ENCODE peak calls at places on chromosomes 13 and 19, in ten cellular contexts. U is OCI-LY7; B is thoracic aorta; J is CD14-positive monocyte; K is endodermal cell; T is lower leg skin; W is uterus; N is HL-60; O is astrocyte of the cerebellum; R is CD4-positive, alpha-beta T cell. M is an unnamed sample.

GRCh38 chr13:103948477-103948876 is 882.3 kb upstream of the SLC10A2 start:
- DNase-seq in U (no peak), B (no peak), J (no peak), K (no peak), T (no peak), W (no peak), N (no peak), O (no peak), R (no peak), M (no peak)

GRCh38 chr13:45119469-45119989 is 781 bp upstream of the GTF2F2 start:
- DNase-seq in U (peak), B (no peak), J (peak), K (peak), T (no peak), W (no peak), N (peak), O (peak), R (peak), M (peak)

GRCh38 chr13:48263196-48263595 is 30.2 kb downstream of the ITM2B start:
- DNase-seq in U (no peak), B (no peak), J (no peak), K (no peak), T (no peak), W (no peak), N (no peak), O (no peak), R (no peak), M (no peak)

GRCh38 chr13:112868308-112868707 is 100.7 kb upstream of the MCF2L start:
- DNase-seq in U (no peak), B (no peak), J (no peak), K (no peak), T (no peak), W (no peak), N (no peak), O (no peak), R (no peak), M (no peak)

GRCh38 chr13:97364827-97365226 is 69.1 kb upstream of the RAP2A start:
- DNase-seq in U (no peak), B (no peak), J (no peak), K (no peak), T (no peak), W (no peak), N (no peak), O (no peak), R (no peak), M (no peak)

GRCh38 chr13:98273824-98274786 is 97.0 kb upstream of the RNF113B start:
- DNase-seq in U (no peak), B (no peak), J (no peak), K (peak), T (no peak), W (no peak), N (no peak), O (no peak), R (no peak), M (no peak)

GRCh38 chr13:20408181-20408580 is 117.5 kb downstream of the CRYL1 start:
- DNase-seq in U (no peak), B (no peak), J (no peak), K (no peak), T (no peak), W (no peak), N (no peak), O (no peak), R (no peak), M (no peak)

GRCh38 chr19:55085923-55086715 is 10.4 kb downstream of the EPS8L1 start:
- DNase-seq in U (no peak), B (no peak), J (no peak), K (peak), T (no peak), W (no peak), N (no peak), O (no peak), R (no peak), M (no peak)

GRCh38 chr19:42249149-42249750 is 5.7 kb downstream of the ERF start:
- DNase-seq in U (no peak), B (no peak), J (no peak), K (no peak), T (no peak), W (no peak), N (no peak), O (no peak), R (no peak), M (no peak)

GRCh38 chr13:73672492-73672891 is 461.7 kb downstream of the KLF12 start:
- DNase-seq in U (no peak), B (no peak), J (no peak), K (no peak), T (no peak), W (no peak), N (no peak), O (no peak), R (no peak), M (no peak)

GRCh38 chr13:74770361-74770760 is 636.2 kb upstream of the KLF12 start:
- DNase-seq in U (no peak), B (no peak), J (no peak), K (no peak), T (no peak), W (no peak), N (no peak), O (peak), R (no peak), M (no peak)

GRCh38 chr13:74768521-74769090 is 634.4 kb upstream of the KLF12 start:
- DNase-seq in U (no peak), B (no peak), J (no peak), K (no peak), T (no peak), W (no peak), N (no peak), O (no peak), R (no peak), M (no peak)

GRCh38 chr13:74761794-74762193 is 627.6 kb upstream of the KLF12 start:
- DNase-seq in U (no peak), B (no peak), J (no peak), K (no peak), T (no peak), W (no peak), N (no peak), O (peak), R (no peak), M (no peak)

GRCh38 chr13:74767031-74767430 is 632.8 kb upstream of the KLF12 start:
- DNase-seq in U (no peak), B (no peak), J (no peak), K (no peak), T (no peak), W (no peak), N (no peak), O (no peak), R (no peak), M (no peak)

GRCh38 chr13:74765955-74766354 is 631.8 kb upstream of the KLF12 start:
- DNase-seq in U (no peak), B (no peak), J (no peak), K (no peak), T (no peak), W (no peak), N (no peak), O (no peak), R (no peak), M (no peak)
- TF ChIP-seq CTCF in U (peak), B (no peak), J (no peak), K (no peak), T (no peak), W (no peak), N (no peak), O (no peak), R (no peak), M (no peak)

DNA sequence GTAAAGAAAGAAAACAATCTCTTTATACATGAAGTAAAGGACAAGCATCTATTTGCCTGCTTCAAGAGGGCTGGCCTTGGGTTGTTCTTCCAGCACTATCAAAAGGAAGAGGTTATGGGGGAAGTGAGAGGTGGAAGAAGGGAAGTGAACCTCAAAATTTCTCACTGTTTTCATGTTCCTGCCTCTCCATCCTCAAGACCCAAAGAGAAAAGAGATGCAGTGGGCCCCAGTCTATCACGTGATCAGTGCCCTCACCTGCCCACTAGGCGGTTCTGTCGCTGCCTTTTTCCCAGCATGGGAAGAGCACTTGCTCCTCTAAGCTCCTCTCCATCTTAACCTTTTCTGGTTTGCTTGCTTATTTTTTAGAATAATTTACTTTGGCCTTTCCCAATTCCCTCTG is 6.2 kb upstream of the USP12 start:
- DNase-seq in U (no peak), B (no peak), J (no peak), K (peak), T (no peak), W (no peak), N (no peak), O (no peak), R (no peak), M (peak)
- TF ChIP-seq CTCF in U (peak), B (no peak), J (no peak), K (peak), T (no peak), W (no peak), N (no peak), O (no peak), R (no peak), M (peak)

GRCh38 chr19:51025809-51026553 is 435 bp downstream of the KLK11 start:
- DNase-seq in U (no peak), B (no peak), J (peak), K (no peak), T (no peak), W (no peak), N (no peak), O (no peak), R (no peak), M (peak)
- TF ChIP-seq CTCF in U (no peak), B (no peak), J (no peak), K (no peak), T (no peak), W (no peak), N (no peak), O (no peak), R (no peak), M (no peak)

GRCh38 chr13:52849727-52850395 is 1.4 kb upstream of the PCDH8 start:
- DNase-seq in U (no peak), B (no peak), J (no peak), K (peak), T (no peak), W (no peak), N (no peak), O (no peak), R (no peak), M (no peak)

GRCh38 chr13:52851153-52851962 is 2.9 kb upstream of the PCDH8 start:
- DNase-seq in U (no peak), B (no peak), J (no peak), K (peak), T (no peak), W (no peak), N (peak), O (no peak), R (no peak), M (peak)

GRCh38 chr13:52848455-52849190 is at the start of gene PCDH8:
- DNase-seq in U (no peak), B (no peak), J (no peak), K (peak), T (no peak), W (no peak), N (no peak), O (no peak), R (no peak), M (no peak)

GRCh38 chr13:52852444-52852843 is 4.0 kb upstream of the PCDH8 start:
- DNase-seq in U (no peak), B (no peak), J (no peak), K (no peak), T (no peak), W (no peak), N (no peak), O (no peak), R (no peak), M (no peak)

DNA sequence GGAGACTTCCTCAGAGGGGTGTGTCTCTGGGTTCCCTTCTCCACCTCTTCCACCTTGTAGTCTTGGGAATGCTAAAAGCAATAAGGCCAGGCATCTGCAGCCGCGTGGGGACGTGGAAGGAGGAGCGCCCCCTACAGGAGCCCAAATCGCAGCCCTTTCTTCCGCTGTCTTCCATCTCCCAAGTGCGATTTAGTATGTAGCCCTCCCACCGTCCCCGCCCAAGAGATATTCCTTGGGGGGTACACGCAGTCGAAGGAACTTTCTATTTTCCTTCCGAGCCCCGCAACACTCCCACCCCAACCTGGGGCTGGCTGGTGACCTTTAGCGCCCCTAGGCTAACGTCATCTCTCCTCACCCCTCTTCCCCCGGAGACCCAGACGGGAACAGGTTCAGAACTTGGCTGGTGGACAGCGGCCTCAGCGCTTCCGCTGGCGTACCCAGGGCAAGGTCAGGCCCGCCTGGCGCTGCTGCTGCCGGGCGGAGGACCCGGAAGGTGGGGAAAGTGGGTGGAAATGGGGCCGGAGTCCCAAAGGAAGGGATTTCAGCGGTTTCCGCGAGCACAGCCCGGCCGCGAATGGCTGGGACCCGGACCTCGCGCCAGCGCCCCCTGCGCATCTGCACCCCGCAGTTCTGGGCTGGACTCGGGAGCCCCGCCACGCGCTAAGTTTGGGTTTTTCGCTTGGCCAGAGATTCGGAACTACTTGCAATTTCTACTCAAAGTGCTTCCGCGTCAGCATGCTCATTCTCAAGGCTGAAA is 2.1 kb upstream of the PCDH8 start:
- DNase-seq in U (no peak), B (peak), J (no peak), K (peak), T (peak), W (peak), N (peak), O (no peak), R (no peak), M (peak)
- TF ChIP-seq CTCF in U (peak), B (no peak), J (no peak), K (peak), T (no peak), W (no peak), N (no peak), O (peak), R (no peak), M (no peak)

GRCh38 chr19:45401815-45402468 is 2.9 kb downstream of the PPP1R13L start:
- DNase-seq in U (no peak), B (no peak), J (no peak), K (no peak), T (no peak), W (no peak), N (no peak), O (no peak), R (no peak), M (no peak)

GRCh38 chr19:45403272-45403671 is 1.6 kb downstream of the PPP1R13L start:
- DNase-seq in U (no peak), B (no peak), J (no peak), K (no peak), T (no peak), W (no peak), N (no peak), O (no peak), R (no peak), M (no peak)

GRCh38 chr19:45404557-45405434 is at the start of gene PPP1R13L:
- DNase-seq in U (peak), B (peak), J (no peak), K (peak), T (peak), W (peak), N (no peak), O (peak), R (no peak), M (peak)

GRCh38 chr19:45403781-45404556 is 900 bp downstream of the PPP1R13L start:
- DNase-seq in U (peak), B (no peak), J (no peak), K (peak), T (peak), W (peak), N (peak), O (no peak), R (no peak), M (peak)

GRCh38 chr19:45402469-45403070 is 2.3 kb downstream of the PPP1R13L start:
- DNase-seq in U (no peak), B (no peak), J (no peak), K (peak), T (peak), W (no peak), N (no peak), O (no peak), R (no peak), M (no peak)
- TF ChIP-seq CTCF in U (peak), B (peak), J (peak), K (peak), T (no peak), W (peak), N (no peak), O (no peak), R (no peak), M (peak)

GRCh38 chr19:33978286-33978685 is 181.6 kb downstream of the KCTD15 start:
- DNase-seq in U (no peak), B (no peak), J (no peak), K (no peak), T (no peak), W (no peak), N (no peak), O (no peak), R (no peak), M (no peak)

GRCh38 chr19:33988601-33989000 is 183.7 kb upstream of the LSM14A start:
- DNase-seq in U (no peak), B (no peak), J (no peak), K (no peak), T (no peak), W (no peak), N (no peak), O (no peak), R (no peak), M (no peak)

DNA sequence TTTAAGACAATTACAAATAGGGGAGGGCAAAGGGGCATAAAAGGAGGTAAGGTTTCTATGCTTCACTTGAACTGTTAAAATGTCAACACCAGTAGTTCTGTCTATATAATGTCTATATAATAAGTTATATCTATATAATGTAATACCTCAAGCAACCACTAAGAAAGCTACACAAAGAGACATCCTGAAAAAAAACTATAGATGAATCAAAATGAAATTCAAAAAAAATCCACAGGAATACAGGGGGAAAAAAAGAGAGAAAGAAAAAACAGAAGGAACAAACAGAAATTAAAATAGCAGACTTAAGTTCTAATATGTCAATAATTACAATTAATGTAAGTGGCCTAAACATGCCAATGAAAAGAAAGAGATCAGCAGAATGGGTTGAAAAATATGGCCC is 186.0 kb downstream of the KCTD15 start:
- DNase-seq in U (no peak), B (no peak), J (no peak), K (no peak), T (no peak), W (no peak), N (no peak), O (no peak), R (no peak), M (no peak)
- TF ChIP-seq CTCF in U (peak), B (no peak), J (peak), K (peak), T (no peak), W (no peak), N (no peak), O (no peak), R (no peak), M (no peak)

DNA sequence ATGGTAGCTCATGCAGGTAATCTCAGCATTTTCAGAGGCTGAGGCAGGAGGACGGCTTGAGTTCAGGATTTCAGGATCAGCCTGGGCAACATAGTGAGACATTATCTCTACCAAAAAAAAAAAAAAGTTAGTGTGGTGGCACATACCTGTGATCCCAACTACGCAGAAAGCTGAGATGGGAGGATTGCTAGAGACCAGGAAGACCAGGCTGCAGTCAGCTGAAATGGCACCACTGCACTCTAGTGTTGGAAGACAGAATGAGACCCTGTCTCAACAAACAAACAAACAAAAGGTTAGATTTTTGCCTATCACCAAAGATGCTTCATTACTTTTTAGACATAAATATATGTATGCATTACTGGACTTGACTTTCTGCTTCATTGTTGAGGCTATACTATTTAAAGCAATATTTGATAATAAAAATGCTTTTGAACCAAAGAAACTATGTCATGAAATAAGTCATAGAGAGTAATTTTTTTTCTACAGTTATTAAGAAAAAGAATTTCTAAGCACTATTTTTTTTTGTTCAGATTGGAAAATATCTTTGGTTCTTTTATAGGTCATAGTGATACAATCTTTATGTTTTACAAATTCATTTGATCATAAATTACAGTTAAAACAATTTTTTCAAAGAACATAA is 1180.1 kb upstream of the ATXN8OS start:
- DNase-seq in U (no peak), B (no peak), J (no peak), K (peak), T (no peak), W (no peak), N (no peak), O (peak), R (no peak), M (no peak)
- TF ChIP-seq CTCF in U (peak), B (no peak), J (no peak), K (peak), T (no peak), W (no peak), N (no peak), O (peak), R (no peak), M (peak)

M was measured in GM13976.